ENCODE peak calls at places on chromosome 11, in nine cellular contexts. One of them, this sample, is unnamed.

GRCh38 chr11:76663461-76663760 is 7.1 kb downstream of the LRRC32 start:
- DNase-seq in OCI-LY7: no peak
- DNase-seq in A549: no peak
- DNase-seq in dorsolateral prefrontal cortex: no peak
- DNase-seq in colonic mucosa: no peak
- DNase-seq in adrenal gland: peak
- DNase-seq in AG04450: no peak
- DNase-seq in psoas muscle: no peak
- DNase-seq in WERI-Rb-1: no peak
- DNase-seq in this sample: no peak

GRCh38 chr11:16363709-16364108 is 7.4 kb upstream of the SOX6 start:
- DNase-seq in colonic mucosa: no peak
- DNase-seq in psoas muscle: no peak
- DNase-seq in A549: no peak
- DNase-seq in adrenal gland: no peak
- DNase-seq in WERI-Rb-1: no peak
- DNase-seq in dorsolateral prefrontal cortex: no peak
- DNase-seq in OCI-LY7: no peak
- DNase-seq in AG04450: no peak
- DNase-seq in this sample: no peak

GRCh38 chr11:32843544-32843943 is 13.8 kb downstream of the PRRG4 start:
- DNase-seq in dorsolateral prefrontal cortex: no peak
- DNase-seq in adrenal gland: no peak
- DNase-seq in AG04450: no peak
- DNase-seq in OCI-LY7: no peak
- DNase-seq in psoas muscle: no peak
- DNase-seq in colonic mucosa: no peak
- DNase-seq in A549: no peak
- DNase-seq in WERI-Rb-1: no peak
- DNase-seq in this sample: no peak

GRCh38 chr11:111186308-111186967 is 59.1 kb upstream of the POU2AF2 start:
- DNase-seq in dorsolateral prefrontal cortex: no peak
- DNase-seq in adrenal gland: no peak
- DNase-seq in WERI-Rb-1: no peak
- DNase-seq in OCI-LY7: peak
- DNase-seq in A549: no peak
- DNase-seq in colonic mucosa: no peak
- DNase-seq in psoas muscle: no peak
- DNase-seq in AG04450: no peak
- DNase-seq in this sample: no peak

GRCh38 chr11:6991227-6991626 is 28.9 kb downstream of the ZNF214 start:
- DNase-seq in AG04450: no peak
- DNase-seq in OCI-LY7: no peak
- DNase-seq in psoas muscle: no peak
- DNase-seq in colonic mucosa: no peak
- DNase-seq in WERI-Rb-1: no peak
- DNase-seq in dorsolateral prefrontal cortex: no peak
- DNase-seq in A549: no peak
- DNase-seq in adrenal gland: no peak
- DNase-seq in this sample: no peak

GRCh38 chr11:59667812-59668187 is 1.0 kb downstream of the PATL1 start:
- DNase-seq in dorsolateral prefrontal cortex: no peak
- DNase-seq in colonic mucosa: no peak
- DNase-seq in OCI-LY7: no peak
- DNase-seq in A549: no peak
- DNase-seq in AG04450: no peak
- DNase-seq in WERI-Rb-1: no peak
- DNase-seq in adrenal gland: no peak
- DNase-seq in psoas muscle: no peak
- DNase-seq in this sample: no peak

GRCh38 chr11:61923166-61924015 is 6.0 kb upstream of the RAB3IL1 start:
- DNase-seq in dorsolateral prefrontal cortex: peak
- DNase-seq in colonic mucosa: peak
- DNase-seq in OCI-LY7: no peak
- DNase-seq in A549: no peak
- DNase-seq in psoas muscle: peak
- DNase-seq in adrenal gland: peak
- DNase-seq in WERI-Rb-1: no peak
- DNase-seq in AG04450: peak
- DNase-seq in this sample: no peak

GRCh38 chr11:58726594-58727414 is 4.9 kb downstream of the GLYAT start:
- DNase-seq in WERI-Rb-1: no peak
- DNase-seq in OCI-LY7: no peak
- DNase-seq in adrenal gland: no peak
- DNase-seq in colonic mucosa: no peak
- DNase-seq in A549: no peak
- DNase-seq in AG04450: no peak
- DNase-seq in psoas muscle: no peak
- DNase-seq in dorsolateral prefrontal cortex: no peak
- DNase-seq in this sample: peak

GRCh38 chr11:44315947-44316387 is 6.0 kb upstream of the ALX4 start:
- DNase-seq in dorsolateral prefrontal cortex: no peak
- DNase-seq in A549: peak
- DNase-seq in OCI-LY7: no peak
- DNase-seq in psoas muscle: peak
- DNase-seq in colonic mucosa: no peak
- DNase-seq in WERI-Rb-1: no peak
- DNase-seq in AG04450: no peak
- DNase-seq in adrenal gland: no peak
- DNase-seq in this sample: no peak
- TF ChIP-seq CTCF in dorsolateral prefrontal cortex: no peak
- TF ChIP-seq CTCF in A549: no peak
- TF ChIP-seq CTCF in OCI-LY7: no peak
- TF ChIP-seq CTCF in psoas muscle: no peak
- TF ChIP-seq CTCF in colonic mucosa: no peak
- TF ChIP-seq CTCF in WERI-Rb-1: no peak
- TF ChIP-seq CTCF in AG04450: no peak
- TF ChIP-seq CTCF in adrenal gland: no peak
- TF ChIP-seq CTCF in this sample: no peak

GRCh38 chr11:65124480-65125196 is 2.5 kb downstream of the MRPL49 start:
- DNase-seq in A549: no peak
- DNase-seq in dorsolateral prefrontal cortex: no peak
- DNase-seq in psoas muscle: no peak
- DNase-seq in OCI-LY7: no peak
- DNase-seq in WERI-Rb-1: no peak
- DNase-seq in adrenal gland: peak
- DNase-seq in AG04450: no peak
- DNase-seq in colonic mucosa: no peak
- DNase-seq in this sample: no peak

GRCh38 chr11:65121447-65121864 is 478 bp downstream of the FAU start:
- DNase-seq in dorsolateral prefrontal cortex: no peak
- DNase-seq in colonic mucosa: no peak
- DNase-seq in A549: no peak
- DNase-seq in AG04450: no peak
- DNase-seq in psoas muscle: no peak
- DNase-seq in OCI-LY7: peak
- DNase-seq in WERI-Rb-1: no peak
- DNase-seq in adrenal gland: peak
- DNase-seq in this sample: peak

GRCh38 chr11:65120831-65121230 is 1.1 kb downstream of the FAU start:
- DNase-seq in AG04450: no peak
- DNase-seq in WERI-Rb-1: no peak
- DNase-seq in colonic mucosa: no peak
- DNase-seq in OCI-LY7: no peak
- DNase-seq in psoas muscle: no peak
- DNase-seq in dorsolateral prefrontal cortex: no peak
- DNase-seq in A549: no peak
- DNase-seq in adrenal gland: peak
- DNase-seq in this sample: no peak

GRCh38 chr11:65119670-65119995 is 2.1 kb upstream of the ZNHIT2 start:
- DNase-seq in WERI-Rb-1: no peak
- DNase-seq in psoas muscle: no peak
- DNase-seq in adrenal gland: no peak
- DNase-seq in dorsolateral prefrontal cortex: no peak
- DNase-seq in OCI-LY7: peak
- DNase-seq in AG04450: no peak
- DNase-seq in A549: no peak
- DNase-seq in colonic mucosa: no peak
- DNase-seq in this sample: no peak

GRCh38 chr11:65121865-65122696 is at the start of the genes FAU and MRPL49:
- DNase-seq in psoas muscle: peak
- DNase-seq in A549: peak
- DNase-seq in OCI-LY7: peak
- DNase-seq in AG04450: peak
- DNase-seq in dorsolateral prefrontal cortex: peak
- DNase-seq in WERI-Rb-1: peak
- DNase-seq in colonic mucosa: peak
- DNase-seq in adrenal gland: peak
- DNase-seq in this sample: peak
- H3K4me3 ChIP-seq in psoas muscle: peak
- H3K4me3 ChIP-seq in A549: peak
- H3K4me3 ChIP-seq in OCI-LY7: peak
- H3K4me3 ChIP-seq in AG04450: peak
- H3K4me3 ChIP-seq in dorsolateral prefrontal cortex: peak
- H3K4me3 ChIP-seq in WERI-Rb-1: peak
- H3K4me3 ChIP-seq in colonic mucosa: peak
- H3K4me3 ChIP-seq in adrenal gland: peak
- H3K4me3 ChIP-seq in this sample: peak

GRCh38 chr11:11973866-11974265 is 34.6 kb downstream of the DKK3 start:
- DNase-seq in OCI-LY7: no peak
- DNase-seq in adrenal gland: no peak
- DNase-seq in dorsolateral prefrontal cortex: no peak
- DNase-seq in AG04450: no peak
- DNase-seq in psoas muscle: no peak
- DNase-seq in WERI-Rb-1: no peak
- DNase-seq in colonic mucosa: no peak
- DNase-seq in A549: no peak
- DNase-seq in this sample: no peak

GRCh38 chr11:11972148-11972547 is 36.3 kb downstream of the DKK3 start:
- DNase-seq in AG04450: no peak
- DNase-seq in colonic mucosa: no peak
- DNase-seq in A549: no peak
- DNase-seq in dorsolateral prefrontal cortex: no peak
- DNase-seq in OCI-LY7: no peak
- DNase-seq in WERI-Rb-1: no peak
- DNase-seq in adrenal gland: no peak
- DNase-seq in psoas muscle: no peak
- DNase-seq in this sample: no peak

GRCh38 chr11:11972942-11973341 is 35.5 kb downstream of the DKK3 start:
- DNase-seq in colonic mucosa: no peak
- DNase-seq in OCI-LY7: no peak
- DNase-seq in psoas muscle: no peak
- DNase-seq in adrenal gland: no peak
- DNase-seq in WERI-Rb-1: no peak
- DNase-seq in AG04450: no peak
- DNase-seq in A549: no peak
- DNase-seq in dorsolateral prefrontal cortex: no peak
- DNase-seq in this sample: no peak

GRCh38 chr11:11975201-11976092 is 33.0 kb downstream of the DKK3 start:
- DNase-seq in WERI-Rb-1: peak
- DNase-seq in OCI-LY7: no peak
- DNase-seq in colonic mucosa: no peak
- DNase-seq in dorsolateral prefrontal cortex: no peak
- DNase-seq in adrenal gland: no peak
- DNase-seq in psoas muscle: no peak
- DNase-seq in AG04450: no peak
- DNase-seq in A549: no peak
- DNase-seq in this sample: no peak

GRCh38 chr11:11973361-11973800 is 35.0 kb downstream of the DKK3 start:
- DNase-seq in AG04450: no peak
- DNase-seq in colonic mucosa: no peak
- DNase-seq in adrenal gland: peak
- DNase-seq in psoas muscle: peak
- DNase-seq in WERI-Rb-1: no peak
- DNase-seq in OCI-LY7: no peak
- DNase-seq in A549: no peak
- DNase-seq in dorsolateral prefrontal cortex: peak
- DNase-seq in this sample: no peak
- TF ChIP-seq CTCF in AG04450: no peak
- TF ChIP-seq CTCF in colonic mucosa: no peak
- TF ChIP-seq CTCF in adrenal gland: no peak
- TF ChIP-seq CTCF in psoas muscle: no peak
- TF ChIP-seq CTCF in WERI-Rb-1: no peak
- TF ChIP-seq CTCF in OCI-LY7: no peak
- TF ChIP-seq CTCF in A549: no peak
- TF ChIP-seq CTCF in dorsolateral prefrontal cortex: peak
- TF ChIP-seq CTCF in this sample: no peak

DNA sequence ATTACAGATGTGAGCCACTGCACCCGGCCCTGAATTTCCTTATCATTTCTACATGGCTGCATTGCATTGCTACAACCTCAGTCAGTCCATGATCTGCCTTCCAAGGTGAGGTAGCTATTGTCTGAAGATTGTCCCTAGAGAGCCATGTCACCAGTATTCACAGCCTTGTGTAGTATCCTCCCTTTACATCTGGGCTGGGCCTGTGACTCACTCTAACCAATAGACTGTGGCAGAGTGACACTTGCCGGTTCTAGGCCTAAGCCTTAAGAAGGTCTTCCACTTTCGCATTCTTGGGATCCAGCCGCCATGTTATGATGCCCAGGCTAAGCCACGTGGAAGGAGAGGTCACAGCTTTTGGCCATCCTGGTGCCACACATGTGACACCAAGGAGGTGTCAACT is 10.1 kb upstream of the PLEKHB1 start:
- DNase-seq in WERI-Rb-1: no peak
- DNase-seq in colonic mucosa: no peak
- DNase-seq in OCI-LY7: no peak
- DNase-seq in adrenal gland: no peak
- DNase-seq in A549: no peak
- DNase-seq in psoas muscle: no peak
- DNase-seq in AG04450: no peak
- DNase-seq in dorsolateral prefrontal cortex: no peak
- DNase-seq in this sample: peak
- H3K4me3 ChIP-seq in WERI-Rb-1: no peak
- H3K4me3 ChIP-seq in colonic mucosa: no peak
- H3K4me3 ChIP-seq in OCI-LY7: no peak
- H3K4me3 ChIP-seq in adrenal gland: no peak
- H3K4me3 ChIP-seq in A549: no peak
- H3K4me3 ChIP-seq in psoas muscle: no peak
- H3K4me3 ChIP-seq in AG04450: no peak
- H3K4me3 ChIP-seq in dorsolateral prefrontal cortex: no peak
- H3K4me3 ChIP-seq in this sample: no peak

DNA sequence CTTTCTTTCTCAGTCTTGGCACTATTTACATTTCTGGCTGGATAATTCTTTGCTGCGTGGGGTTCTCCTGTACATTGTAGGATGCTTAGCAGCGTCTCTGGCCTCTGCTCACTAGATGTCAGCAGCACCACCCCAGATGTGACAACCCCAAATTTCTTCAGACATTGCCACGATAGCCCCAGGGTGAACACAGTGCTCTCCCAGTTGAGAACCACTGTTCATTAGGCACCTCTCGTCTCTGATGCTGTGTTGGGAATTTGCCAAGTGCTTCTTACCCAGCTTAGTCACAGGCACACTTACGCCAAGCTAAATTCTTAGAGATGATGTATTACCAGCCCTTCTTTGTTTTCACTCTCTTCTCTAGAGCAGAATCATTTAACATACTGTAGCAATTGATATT is 9.4 kb downstream of the TRIM6 start:
- DNase-seq in dorsolateral prefrontal cortex: no peak
- DNase-seq in AG04450: peak
- DNase-seq in A549: no peak
- DNase-seq in adrenal gland: peak
- DNase-seq in WERI-Rb-1: no peak
- DNase-seq in OCI-LY7: peak
- DNase-seq in colonic mucosa: no peak
- DNase-seq in psoas muscle: no peak
- DNase-seq in this sample: no peak
- TF ChIP-seq CTCF in dorsolateral prefrontal cortex: no peak
- TF ChIP-seq CTCF in AG04450: no peak
- TF ChIP-seq CTCF in A549: no peak
- TF ChIP-seq CTCF in adrenal gland: no peak
- TF ChIP-seq CTCF in WERI-Rb-1: no peak
- TF ChIP-seq CTCF in OCI-LY7: peak
- TF ChIP-seq CTCF in colonic mucosa: no peak
- TF ChIP-seq CTCF in psoas muscle: no peak
- TF ChIP-seq CTCF in this sample: no peak

This sample was measured in NB4.